ENCODE peak calls at places on chromosome 21, in eight cellular contexts. One of them, this sample, is unnamed.

GRCh38 chr21:30718239-30718909 is at the start of gene KRTAP21-3:
- DNase-seq in ovary: no peak
- DNase-seq in nephron progenitor cell: no peak
- DNase-seq in GM10248: no peak
- DNase-seq in RWPE2: no peak
- DNase-seq in cardiac fibroblast: no peak
- DNase-seq in choroid plexus epithelial cell: peak; percentile 37
- DNase-seq in progenitor cell of endocrine pancreas: no peak
- DNase-seq in this sample: peak; percentile 34

GRCh38 chr21:25464275-25464674 is 143.0 kb downstream of the MRPL39 start:
- DNase-seq in nephron progenitor cell: no peak
- DNase-seq in choroid plexus epithelial cell: peak; percentile 60
- DNase-seq in progenitor cell of endocrine pancreas: no peak
- DNase-seq in RWPE2: no peak
- DNase-seq in cardiac fibroblast: no peak
- DNase-seq in ovary: no peak
- DNase-seq in GM10248: no peak
- DNase-seq in this sample: peak; percentile 12

GRCh38 chr21:35895598-35895997 is 164.7 kb downstream of the SETD4 start:
- DNase-seq in nephron progenitor cell: no peak
- DNase-seq in cardiac fibroblast: no peak
- DNase-seq in progenitor cell of endocrine pancreas: no peak
- DNase-seq in GM10248: no peak
- DNase-seq in choroid plexus epithelial cell: no peak
- DNase-seq in RWPE2: no peak
- DNase-seq in ovary: no peak
- DNase-seq in this sample: no peak

GRCh38 chr21:46297311-46298082 is 11.4 kb downstream of the YBEY start:
- DNase-seq in RWPE2: no peak
- DNase-seq in cardiac fibroblast: peak; percentile 42
- DNase-seq in nephron progenitor cell: no peak
- DNase-seq in ovary: peak; percentile 55
- DNase-seq in progenitor cell of endocrine pancreas: no peak
- DNase-seq in choroid plexus epithelial cell: peak; percentile 37
- DNase-seq in GM10248: no peak
- DNase-seq in this sample: no peak

GRCh38 chr21:26148071-26148470 is 22.5 kb downstream of the APP start:
- DNase-seq in cardiac fibroblast: peak; percentile 43
- DNase-seq in choroid plexus epithelial cell: peak; percentile 46
- DNase-seq in nephron progenitor cell: peak; percentile 38
- DNase-seq in RWPE2: no peak
- DNase-seq in ovary: no peak
- DNase-seq in GM10248: no peak
- DNase-seq in progenitor cell of endocrine pancreas: no peak
- DNase-seq in this sample: no peak

GRCh38 chr21:35648512-35648911 is 411.8 kb downstream of the SETD4 start:
- DNase-seq in cardiac fibroblast: no peak
- DNase-seq in ovary: no peak
- DNase-seq in GM10248: no peak
- DNase-seq in nephron progenitor cell: no peak
- DNase-seq in choroid plexus epithelial cell: no peak
- DNase-seq in progenitor cell of endocrine pancreas: no peak
- DNase-seq in RWPE2: no peak
- DNase-seq in this sample: no peak

GRCh38 chr21:25967566-25968438 is 202.8 kb downstream of the APP start:
- DNase-seq in RWPE2: no peak
- DNase-seq in progenitor cell of endocrine pancreas: no peak
- DNase-seq in ovary: no peak
- DNase-seq in cardiac fibroblast: peak; percentile 49
- DNase-seq in nephron progenitor cell: no peak
- DNase-seq in GM10248: peak; percentile 43
- DNase-seq in choroid plexus epithelial cell: peak; percentile 62
- DNase-seq in this sample: peak; percentile 71

GRCh38 chr21:41426656-41427311 is 745 bp downstream of the MX1 start:
- DNase-seq in nephron progenitor cell: no peak
- DNase-seq in choroid plexus epithelial cell: no peak
- DNase-seq in ovary: peak; percentile 63
- DNase-seq in progenitor cell of endocrine pancreas: no peak
- DNase-seq in RWPE2: no peak
- DNase-seq in GM10248: peak; percentile 42
- DNase-seq in cardiac fibroblast: no peak
- DNase-seq in this sample: no peak

GRCh38 chr21:29534448-29534847 is 235.7 kb downstream of the BACH1 start:
- DNase-seq in choroid plexus epithelial cell: no peak
- DNase-seq in cardiac fibroblast: no peak
- DNase-seq in nephron progenitor cell: no peak
- DNase-seq in RWPE2: no peak
- DNase-seq in progenitor cell of endocrine pancreas: no peak
- DNase-seq in GM10248: no peak
- DNase-seq in ovary: no peak
- DNase-seq in this sample: no peak

GRCh38 chr21:33587792-33588484 is 546 bp downstream of the DONSON start:
- DNase-seq in nephron progenitor cell: peak; percentile 46
- DNase-seq in GM10248: peak; percentile 48
- DNase-seq in RWPE2: no peak
- DNase-seq in ovary: peak; percentile 60
- DNase-seq in choroid plexus epithelial cell: peak; percentile 37
- DNase-seq in progenitor cell of endocrine pancreas: peak; percentile 12
- DNase-seq in cardiac fibroblast: peak; percentile 41
- DNase-seq in this sample: peak; percentile 12

GRCh38 chr21:33586927-33587326 is 1.6 kb downstream of the DONSON start:
- DNase-seq in nephron progenitor cell: no peak
- DNase-seq in RWPE2: no peak
- DNase-seq in progenitor cell of endocrine pancreas: no peak
- DNase-seq in GM10248: no peak
- DNase-seq in cardiac fibroblast: no peak
- DNase-seq in ovary: no peak
- DNase-seq in choroid plexus epithelial cell: no peak
- DNase-seq in this sample: no peak

GRCh38 chr21:33584455-33584854 is 4.0 kb downstream of the DONSON start:
- DNase-seq in ovary: no peak
- DNase-seq in nephron progenitor cell: no peak
- DNase-seq in GM10248: no peak
- DNase-seq in RWPE2: no peak
- DNase-seq in cardiac fibroblast: no peak
- DNase-seq in choroid plexus epithelial cell: no peak
- DNase-seq in progenitor cell of endocrine pancreas: no peak
- DNase-seq in this sample: no peak

GRCh38 chr21:33588485-33589335 is at the start of gene DONSON:
- DNase-seq in cardiac fibroblast: peak; percentile 87
- DNase-seq in nephron progenitor cell: peak; percentile 97
- DNase-seq in GM10248: peak; percentile 99
- DNase-seq in ovary: peak; percentile 92
- DNase-seq in progenitor cell of endocrine pancreas: peak; percentile 93
- DNase-seq in RWPE2: peak; percentile 80
- DNase-seq in choroid plexus epithelial cell: peak; percentile 77
- DNase-seq in this sample: peak; percentile 57
- TF ChIP-seq CTCF in cardiac fibroblast: no peak
- TF ChIP-seq CTCF in nephron progenitor cell: no peak
- TF ChIP-seq CTCF in GM10248: no peak
- TF ChIP-seq CTCF in ovary: peak; percentile 17
- TF ChIP-seq CTCF in progenitor cell of endocrine pancreas: no peak
- TF ChIP-seq CTCF in RWPE2: no peak
- TF ChIP-seq CTCF in choroid plexus epithelial cell: no peak
- TF ChIP-seq CTCF in this sample: no peak

DNA sequence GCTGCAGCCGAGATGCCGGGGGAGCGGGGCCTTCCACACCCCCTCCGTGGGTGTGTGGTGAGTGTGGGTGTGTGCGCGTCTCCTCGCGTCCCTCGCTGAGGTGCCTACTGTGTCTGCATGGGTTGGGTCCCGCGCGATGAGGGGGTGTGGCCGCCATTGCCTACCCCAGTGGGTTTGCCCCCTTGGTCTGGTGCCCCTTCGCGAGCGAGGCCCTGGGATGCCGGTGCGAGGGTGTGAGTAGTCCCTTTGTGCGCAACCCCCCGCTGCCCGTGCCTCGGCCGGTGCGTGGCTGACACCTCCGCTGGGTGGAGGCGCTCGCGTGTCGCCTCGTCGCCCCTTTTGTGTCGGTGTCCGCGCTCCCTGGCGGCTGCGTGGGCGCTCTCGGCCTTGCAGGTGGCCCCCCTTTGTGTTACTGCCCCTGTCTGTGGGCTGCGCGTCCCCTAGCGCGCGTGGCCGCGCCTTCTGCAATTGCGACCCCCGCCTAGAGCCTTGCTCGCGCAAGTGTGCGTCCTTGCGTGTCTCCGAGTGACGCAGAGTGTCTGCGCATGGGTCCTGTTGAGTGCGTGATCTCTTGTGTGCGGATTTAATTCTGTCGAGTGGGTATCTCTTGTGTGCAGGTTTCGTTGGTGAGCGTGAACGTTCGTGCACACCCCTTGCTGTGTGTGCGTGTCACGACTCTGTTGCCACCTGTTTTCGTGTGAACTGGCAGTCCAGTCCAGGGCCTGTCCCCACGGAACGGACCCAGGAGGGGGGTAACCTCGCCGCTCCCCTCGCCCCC is 552 bp downstream of the TTC3 start:
- DNase-seq in progenitor cell of endocrine pancreas: peak; percentile 51
- DNase-seq in RWPE2: peak; percentile 66
- DNase-seq in choroid plexus epithelial cell: peak; percentile 37
- DNase-seq in cardiac fibroblast: peak; percentile 48
- DNase-seq in ovary: peak; percentile 80
- DNase-seq in GM10248: peak; percentile 47
- DNase-seq in nephron progenitor cell: peak; percentile 48
- DNase-seq in this sample: no peak
- TF ChIP-seq CTCF in progenitor cell of endocrine pancreas: no peak
- TF ChIP-seq CTCF in RWPE2: no peak
- TF ChIP-seq CTCF in choroid plexus epithelial cell: no peak
- TF ChIP-seq CTCF in cardiac fibroblast: no peak
- TF ChIP-seq CTCF in ovary: peak; percentile 31
- TF ChIP-seq CTCF in GM10248: peak; percentile 39
- TF ChIP-seq CTCF in nephron progenitor cell: no peak
- TF ChIP-seq CTCF in this sample: peak; percentile 23

GRCh38 chr21:34337741-34338140 is 26.1 kb upstream of the KCNE2 start:
- DNase-seq in choroid plexus epithelial cell: peak; percentile 33
- DNase-seq in GM10248: no peak
- DNase-seq in progenitor cell of endocrine pancreas: no peak
- DNase-seq in nephron progenitor cell: no peak
- DNase-seq in cardiac fibroblast: no peak
- DNase-seq in ovary: no peak
- DNase-seq in RWPE2: no peak
- DNase-seq in this sample: peak; percentile 64

GRCh38 chr21:34335316-34335715 is 28.5 kb upstream of the KCNE2 start:
- DNase-seq in cardiac fibroblast: no peak
- DNase-seq in RWPE2: no peak
- DNase-seq in GM10248: no peak
- DNase-seq in choroid plexus epithelial cell: no peak
- DNase-seq in nephron progenitor cell: no peak
- DNase-seq in ovary: no peak
- DNase-seq in progenitor cell of endocrine pancreas: no peak
- DNase-seq in this sample: no peak

GRCh38 chr21:34338226-34338625 is 25.6 kb upstream of the KCNE2 start:
- DNase-seq in nephron progenitor cell: no peak
- DNase-seq in GM10248: no peak
- DNase-seq in RWPE2: no peak
- DNase-seq in cardiac fibroblast: no peak
- DNase-seq in ovary: no peak
- DNase-seq in choroid plexus epithelial cell: no peak
- DNase-seq in progenitor cell of endocrine pancreas: no peak
- DNase-seq in this sample: no peak

GRCh38 chr21:34336756-34337391 is 26.9 kb upstream of the KCNE2 start:
- DNase-seq in nephron progenitor cell: no peak
- DNase-seq in choroid plexus epithelial cell: peak; percentile 81
- DNase-seq in RWPE2: no peak
- DNase-seq in GM10248: no peak
- DNase-seq in ovary: no peak
- DNase-seq in cardiac fibroblast: peak; percentile 80
- DNase-seq in progenitor cell of endocrine pancreas: no peak
- DNase-seq in this sample: peak; percentile 68

DNA sequence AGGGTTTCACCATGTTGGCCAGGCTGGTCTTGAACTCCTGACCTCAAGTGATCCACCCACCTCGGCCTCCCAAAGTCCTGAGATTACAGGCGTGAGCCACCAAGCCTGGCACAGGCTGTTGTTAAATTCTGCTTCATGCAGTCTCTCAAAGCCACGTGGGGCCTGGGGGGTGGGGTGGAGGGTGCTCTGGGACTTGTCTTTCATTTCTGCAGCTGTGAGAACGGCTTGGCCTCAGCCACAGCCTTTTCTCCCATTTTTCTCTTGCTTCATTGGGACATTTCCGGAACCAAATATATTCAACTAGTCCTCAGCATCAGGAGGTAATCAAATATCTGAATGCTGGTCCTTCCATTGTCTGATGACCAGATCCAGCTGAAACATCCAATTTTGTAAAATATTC is 27.6 kb upstream of the KCNE2 start:
- DNase-seq in nephron progenitor cell: no peak
- DNase-seq in cardiac fibroblast: peak; percentile 52
- DNase-seq in GM10248: no peak
- DNase-seq in choroid plexus epithelial cell: peak; percentile 32
- DNase-seq in ovary: no peak
- DNase-seq in progenitor cell of endocrine pancreas: no peak
- DNase-seq in RWPE2: no peak
- DNase-seq in this sample: no peak
- TF ChIP-seq CTCF in nephron progenitor cell: no peak
- TF ChIP-seq CTCF in cardiac fibroblast: no peak
- TF ChIP-seq CTCF in GM10248: no peak
- TF ChIP-seq CTCF in choroid plexus epithelial cell: no peak
- TF ChIP-seq CTCF in ovary: no peak
- TF ChIP-seq CTCF in progenitor cell of endocrine pancreas: no peak
- TF ChIP-seq CTCF in RWPE2: no peak
- TF ChIP-seq CTCF in this sample: no peak

GRCh38 chr21:33622253-33622652 is 19.3 kb downstream of the CRYZL1 start:
- DNase-seq in ovary: no peak
- DNase-seq in progenitor cell of endocrine pancreas: no peak
- DNase-seq in nephron progenitor cell: no peak
- DNase-seq in GM10248: no peak
- DNase-seq in RWPE2: no peak
- DNase-seq in cardiac fibroblast: no peak
- DNase-seq in choroid plexus epithelial cell: no peak
- DNase-seq in this sample: no peak
- TF ChIP-seq CTCF in ovary: no peak
- TF ChIP-seq CTCF in progenitor cell of endocrine pancreas: no peak
- TF ChIP-seq CTCF in nephron progenitor cell: no peak
- TF ChIP-seq CTCF in GM10248: no peak
- TF ChIP-seq CTCF in RWPE2: no peak
- TF ChIP-seq CTCF in cardiac fibroblast: no peak
- TF ChIP-seq CTCF in choroid plexus epithelial cell: no peak
- TF ChIP-seq CTCF in this sample: no peak

GRCh38 chr21:21232320-21232719 is 234.1 kb downstream of the NCAM2 start:
- DNase-seq in ovary: no peak
- DNase-seq in cardiac fibroblast: peak; percentile 79
- DNase-seq in progenitor cell of endocrine pancreas: no peak
- DNase-seq in choroid plexus epithelial cell: peak; percentile 88
- DNase-seq in GM10248: no peak
- DNase-seq in nephron progenitor cell: peak; percentile 4
- DNase-seq in RWPE2: no peak
- DNase-seq in this sample: peak; percentile 9
- TF ChIP-seq CTCF in ovary: no peak
- TF ChIP-seq CTCF in cardiac fibroblast: peak; percentile 42
- TF ChIP-seq CTCF in progenitor cell of endocrine pancreas: peak; percentile 65
- TF ChIP-seq CTCF in choroid plexus epithelial cell: peak; percentile 74
- TF ChIP-seq CTCF in GM10248: no peak
- TF ChIP-seq CTCF in nephron progenitor cell: peak; percentile 32
- TF ChIP-seq CTCF in RWPE2: peak; percentile 48
- TF ChIP-seq CTCF in this sample: no peak

DNA sequence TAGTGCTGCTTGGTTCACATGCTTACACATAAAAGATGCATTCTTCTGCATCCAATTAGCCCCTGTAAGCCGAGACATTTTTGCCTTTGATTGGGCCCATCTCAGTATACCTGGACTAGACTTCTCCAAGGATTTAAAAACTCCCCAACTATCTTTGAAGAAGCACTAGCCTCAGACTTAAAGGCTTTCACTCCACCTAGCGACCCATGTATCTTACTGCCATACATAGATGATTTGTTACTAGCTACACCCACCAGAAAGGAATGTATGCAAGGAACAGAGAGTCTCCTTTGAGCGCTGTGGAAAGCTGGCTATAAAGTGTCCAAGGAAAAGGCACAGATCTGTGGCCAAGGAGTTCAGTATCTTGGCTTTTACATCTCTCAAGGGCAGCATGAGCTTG is 91.7 kb downstream of the LIPI start:
- DNase-seq in GM10248: no peak
- DNase-seq in cardiac fibroblast: no peak
- DNase-seq in choroid plexus epithelial cell: no peak
- DNase-seq in ovary: no peak
- DNase-seq in RWPE2: no peak
- DNase-seq in progenitor cell of endocrine pancreas: no peak
- DNase-seq in nephron progenitor cell: no peak
- DNase-seq in this sample: no peak
- TF ChIP-seq CTCF in GM10248: no peak
- TF ChIP-seq CTCF in cardiac fibroblast: no peak
- TF ChIP-seq CTCF in choroid plexus epithelial cell: no peak
- TF ChIP-seq CTCF in ovary: no peak
- TF ChIP-seq CTCF in RWPE2: no peak
- TF ChIP-seq CTCF in progenitor cell of endocrine pancreas: no peak
- TF ChIP-seq CTCF in nephron progenitor cell: no peak
- TF ChIP-seq CTCF in this sample: no peak